ENCODE peak calls at places on chromosomes 1 and 21, in eight cellular contexts. One of them, this sample, is unnamed.

GRCh38 chr1:53093451-53093754 is 31.4 kb downstream of the PODN start:
- DNase-seq in activated T-cell treated with anti-CD3 and anti-CD28 coated beads for 4 hours: no peak
- DNase-seq in neural crest cell: no peak
- DNase-seq in T47D: no peak
- DNase-seq in SJSA1: no peak
- DNase-seq in stimulated activated naive CD8-positive, alpha-beta T cell treated with anti-CD3 and anti-CD28 coated beads, Interleukin-15, Interleukin-2, amounts not matched to agents 100 U/mL and 50 U/mL, for 24 hours: no peak
- DNase-seq in choroid plexus epithelial cell: no peak
- DNase-seq in CD8-positive, alpha-beta T cell: no peak
- DNase-seq in this sample: no peak

GRCh38 chr1:3467096-3468036 is 12.9 kb downstream of the ARHGEF16 start:
- DNase-seq in CD8-positive, alpha-beta T cell: no peak
- DNase-seq in choroid plexus epithelial cell: no peak
- DNase-seq in activated T-cell treated with anti-CD3 and anti-CD28 coated beads for 4 hours: no peak
- DNase-seq in SJSA1: no peak
- DNase-seq in T47D: no peak
- DNase-seq in stimulated activated naive CD8-positive, alpha-beta T cell treated with anti-CD3 and anti-CD28 coated beads, Interleukin-15, Interleukin-2, amounts not matched to agents 100 U/mL and 50 U/mL, for 24 hours: no peak
- DNase-seq in neural crest cell: no peak
- DNase-seq in this sample: no peak

GRCh38 chr1:208036918-208037567 is 126.1 kb upstream of the CD34 start:
- DNase-seq in CD8-positive, alpha-beta T cell: no peak
- DNase-seq in neural crest cell: no peak
- DNase-seq in activated T-cell treated with anti-CD3 and anti-CD28 coated beads for 4 hours: no peak
- DNase-seq in SJSA1: no peak
- DNase-seq in T47D: no peak
- DNase-seq in choroid plexus epithelial cell: no peak
- DNase-seq in stimulated activated naive CD8-positive, alpha-beta T cell treated with anti-CD3 and anti-CD28 coated beads, Interleukin-15, Interleukin-2, amounts not matched to agents 100 U/mL and 50 U/mL, for 24 hours: no peak
- DNase-seq in this sample: no peak

GRCh38 chr1:236952279-236953003 is 51.8 kb downstream of the MT1HL1 start:
- DNase-seq in SJSA1: no peak
- DNase-seq in activated T-cell treated with anti-CD3 and anti-CD28 coated beads for 4 hours: no peak
- DNase-seq in CD8-positive, alpha-beta T cell: no peak
- DNase-seq in stimulated activated naive CD8-positive, alpha-beta T cell treated with anti-CD3 and anti-CD28 coated beads, Interleukin-15, Interleukin-2, amounts not matched to agents 100 U/mL and 50 U/mL, for 24 hours: no peak
- DNase-seq in choroid plexus epithelial cell: no peak
- DNase-seq in neural crest cell: no peak
- DNase-seq in T47D: no peak
- DNase-seq in this sample: no peak

GRCh38 chr1:246923482-246923881 is 8.3 kb downstream of the AHCTF1 start:
- DNase-seq in CD8-positive, alpha-beta T cell: no peak
- DNase-seq in activated T-cell treated with anti-CD3 and anti-CD28 coated beads for 4 hours: no peak
- DNase-seq in choroid plexus epithelial cell: no peak
- DNase-seq in SJSA1: no peak
- DNase-seq in T47D: peak; percentile 12
- DNase-seq in neural crest cell: no peak
- DNase-seq in stimulated activated naive CD8-positive, alpha-beta T cell treated with anti-CD3 and anti-CD28 coated beads, Interleukin-15, Interleukin-2, amounts not matched to agents 100 U/mL and 50 U/mL, for 24 hours: no peak
- DNase-seq in this sample: no peak

GRCh38 chr1:52153898-52154297 is 12.0 kb downstream of the ZFYVE9 start:
- DNase-seq in CD8-positive, alpha-beta T cell: no peak
- DNase-seq in choroid plexus epithelial cell: peak; percentile 49
- DNase-seq in stimulated activated naive CD8-positive, alpha-beta T cell treated with anti-CD3 and anti-CD28 coated beads, Interleukin-15, Interleukin-2, amounts not matched to agents 100 U/mL and 50 U/mL, for 24 hours: no peak
- DNase-seq in neural crest cell: no peak
- DNase-seq in SJSA1: no peak
- DNase-seq in T47D: no peak
- DNase-seq in activated T-cell treated with anti-CD3 and anti-CD28 coated beads for 4 hours: no peak
- DNase-seq in this sample: no peak

GRCh38 chr21:45655071-45655470 is 11.5 kb downstream of the PCBP3 start:
- DNase-seq in CD8-positive, alpha-beta T cell: no peak
- DNase-seq in SJSA1: peak; percentile 43
- DNase-seq in stimulated activated naive CD8-positive, alpha-beta T cell treated with anti-CD3 and anti-CD28 coated beads, Interleukin-15, Interleukin-2, amounts not matched to agents 100 U/mL and 50 U/mL, for 24 hours: no peak
- DNase-seq in activated T-cell treated with anti-CD3 and anti-CD28 coated beads for 4 hours: no peak
- DNase-seq in choroid plexus epithelial cell: peak; percentile 68
- DNase-seq in neural crest cell: no peak
- DNase-seq in T47D: no peak
- DNase-seq in this sample: no peak

GRCh38 chr1:229885568-229886495 is 181.2 kb upstream of the GALNT2 start:
- DNase-seq in T47D: no peak
- DNase-seq in SJSA1: no peak
- DNase-seq in activated T-cell treated with anti-CD3 and anti-CD28 coated beads for 4 hours: no peak
- DNase-seq in choroid plexus epithelial cell: no peak
- DNase-seq in CD8-positive, alpha-beta T cell: no peak
- DNase-seq in neural crest cell: no peak
- DNase-seq in stimulated activated naive CD8-positive, alpha-beta T cell treated with anti-CD3 and anti-CD28 coated beads, Interleukin-15, Interleukin-2, amounts not matched to agents 100 U/mL and 50 U/mL, for 24 hours: no peak
- DNase-seq in this sample: no peak

GRCh38 chr1:85502625-85503083 is 37.7 kb upstream of the DDAH1 start:
- DNase-seq in T47D: peak; percentile 80
- DNase-seq in SJSA1: peak; percentile 74
- DNase-seq in activated T-cell treated with anti-CD3 and anti-CD28 coated beads for 4 hours: no peak
- DNase-seq in choroid plexus epithelial cell: peak; percentile 93
- DNase-seq in stimulated activated naive CD8-positive, alpha-beta T cell treated with anti-CD3 and anti-CD28 coated beads, Interleukin-15, Interleukin-2, amounts not matched to agents 100 U/mL and 50 U/mL, for 24 hours: no peak
- DNase-seq in CD8-positive, alpha-beta T cell: no peak
- DNase-seq in neural crest cell: peak; percentile 40
- DNase-seq in this sample: peak; percentile 7

GRCh38 chr1:93575586-93576271 is 105.9 kb downstream of the BCAR3 start:
- DNase-seq in choroid plexus epithelial cell: no peak
- DNase-seq in CD8-positive, alpha-beta T cell: no peak
- DNase-seq in activated T-cell treated with anti-CD3 and anti-CD28 coated beads for 4 hours: no peak
- DNase-seq in T47D: no peak
- DNase-seq in stimulated activated naive CD8-positive, alpha-beta T cell treated with anti-CD3 and anti-CD28 coated beads, Interleukin-15, Interleukin-2, amounts not matched to agents 100 U/mL and 50 U/mL, for 24 hours: no peak
- DNase-seq in neural crest cell: no peak
- DNase-seq in SJSA1: no peak
- DNase-seq in this sample: no peak

GRCh38 chr1:43197343-43198127 is 25.4 kb downstream of the CFAP57 start:
- DNase-seq in activated T-cell treated with anti-CD3 and anti-CD28 coated beads for 4 hours: no peak
- DNase-seq in T47D: peak; percentile 8
- DNase-seq in choroid plexus epithelial cell: no peak
- DNase-seq in stimulated activated naive CD8-positive, alpha-beta T cell treated with anti-CD3 and anti-CD28 coated beads, Interleukin-15, Interleukin-2, amounts not matched to agents 100 U/mL and 50 U/mL, for 24 hours: no peak
- DNase-seq in SJSA1: no peak
- DNase-seq in neural crest cell: no peak
- DNase-seq in CD8-positive, alpha-beta T cell: no peak
- DNase-seq in this sample: no peak

GRCh38 chr1:211639500-211640361 is 35.7 kb downstream of the NEK2 start:
- DNase-seq in CD8-positive, alpha-beta T cell: no peak
- DNase-seq in activated T-cell treated with anti-CD3 and anti-CD28 coated beads for 4 hours: no peak
- DNase-seq in choroid plexus epithelial cell: peak; percentile 97
- DNase-seq in neural crest cell: no peak
- DNase-seq in stimulated activated naive CD8-positive, alpha-beta T cell treated with anti-CD3 and anti-CD28 coated beads, Interleukin-15, Interleukin-2, amounts not matched to agents 100 U/mL and 50 U/mL, for 24 hours: no peak
- DNase-seq in T47D: no peak
- DNase-seq in SJSA1: peak; percentile 57
- DNase-seq in this sample: no peak

GRCh38 chr1:217892750-217893149 is 261.6 kb downstream of the SPATA17 start:
- DNase-seq in choroid plexus epithelial cell: no peak
- DNase-seq in stimulated activated naive CD8-positive, alpha-beta T cell treated with anti-CD3 and anti-CD28 coated beads, Interleukin-15, Interleukin-2, amounts not matched to agents 100 U/mL and 50 U/mL, for 24 hours: no peak
- DNase-seq in SJSA1: no peak
- DNase-seq in neural crest cell: no peak
- DNase-seq in CD8-positive, alpha-beta T cell: no peak
- DNase-seq in activated T-cell treated with anti-CD3 and anti-CD28 coated beads for 4 hours: no peak
- DNase-seq in T47D: no peak
- DNase-seq in this sample: no peak

GRCh38 chr1:39043513-39043912 is 17.4 kb downstream of the NDUFS5 start:
- DNase-seq in neural crest cell: no peak
- DNase-seq in choroid plexus epithelial cell: no peak
- DNase-seq in stimulated activated naive CD8-positive, alpha-beta T cell treated with anti-CD3 and anti-CD28 coated beads, Interleukin-15, Interleukin-2, amounts not matched to agents 100 U/mL and 50 U/mL, for 24 hours: no peak
- DNase-seq in CD8-positive, alpha-beta T cell: no peak
- DNase-seq in SJSA1: no peak
- DNase-seq in activated T-cell treated with anti-CD3 and anti-CD28 coated beads for 4 hours: no peak
- DNase-seq in T47D: no peak
- DNase-seq in this sample: no peak

GRCh38 chr1:52357397-52357796 is 8.6 kb downstream of the CC2D1B start:
- DNase-seq in choroid plexus epithelial cell: no peak
- DNase-seq in stimulated activated naive CD8-positive, alpha-beta T cell treated with anti-CD3 and anti-CD28 coated beads, Interleukin-15, Interleukin-2, amounts not matched to agents 100 U/mL and 50 U/mL, for 24 hours: no peak
- DNase-seq in activated T-cell treated with anti-CD3 and anti-CD28 coated beads for 4 hours: no peak
- DNase-seq in neural crest cell: no peak
- DNase-seq in T47D: no peak
- DNase-seq in SJSA1: no peak
- DNase-seq in CD8-positive, alpha-beta T cell: no peak
- DNase-seq in this sample: no peak

GRCh38 chr1:22918644-22919043 is 54.0 kb downstream of the LACTBL1 start:
- DNase-seq in activated T-cell treated with anti-CD3 and anti-CD28 coated beads for 4 hours: no peak
- DNase-seq in stimulated activated naive CD8-positive, alpha-beta T cell treated with anti-CD3 and anti-CD28 coated beads, Interleukin-15, Interleukin-2, amounts not matched to agents 100 U/mL and 50 U/mL, for 24 hours: no peak
- DNase-seq in T47D: no peak
- DNase-seq in CD8-positive, alpha-beta T cell: no peak
- DNase-seq in choroid plexus epithelial cell: no peak
- DNase-seq in SJSA1: no peak
- DNase-seq in neural crest cell: no peak
- DNase-seq in this sample: no peak

GRCh38 chr1:6962390-6962955 is 177.2 kb downstream of the CAMTA1 start:
- DNase-seq in T47D: peak; percentile 98
- DNase-seq in neural crest cell: peak; percentile 62
- DNase-seq in CD8-positive, alpha-beta T cell: no peak
- DNase-seq in stimulated activated naive CD8-positive, alpha-beta T cell treated with anti-CD3 and anti-CD28 coated beads, Interleukin-15, Interleukin-2, amounts not matched to agents 100 U/mL and 50 U/mL, for 24 hours: peak; percentile 80
- DNase-seq in activated T-cell treated with anti-CD3 and anti-CD28 coated beads for 4 hours: peak; percentile 27
- DNase-seq in choroid plexus epithelial cell: peak; percentile 8
- DNase-seq in SJSA1: no peak
- DNase-seq in this sample: no peak

GRCh38 chr1:211829343-211830054 is 1.1 kb downstream of the LPGAT1 start:
- DNase-seq in SJSA1: peak; percentile 47
- DNase-seq in CD8-positive, alpha-beta T cell: no peak
- DNase-seq in stimulated activated naive CD8-positive, alpha-beta T cell treated with anti-CD3 and anti-CD28 coated beads, Interleukin-15, Interleukin-2, amounts not matched to agents 100 U/mL and 50 U/mL, for 24 hours: no peak
- DNase-seq in choroid plexus epithelial cell: no peak
- DNase-seq in activated T-cell treated with anti-CD3 and anti-CD28 coated beads for 4 hours: no peak
- DNase-seq in T47D: no peak
- DNase-seq in neural crest cell: peak; percentile 29
- DNase-seq in this sample: peak; percentile 5

GRCh38 chr1:107326823-107327445 is 186.1 kb downstream of the NTNG1 start:
- DNase-seq in activated T-cell treated with anti-CD3 and anti-CD28 coated beads for 4 hours: no peak
- DNase-seq in CD8-positive, alpha-beta T cell: no peak
- DNase-seq in choroid plexus epithelial cell: no peak
- DNase-seq in T47D: no peak
- DNase-seq in stimulated activated naive CD8-positive, alpha-beta T cell treated with anti-CD3 and anti-CD28 coated beads, Interleukin-15, Interleukin-2, amounts not matched to agents 100 U/mL and 50 U/mL, for 24 hours: no peak
- DNase-seq in SJSA1: no peak
- DNase-seq in neural crest cell: no peak
- DNase-seq in this sample: no peak

GRCh38 chr1:15950763-15951295 is 25.1 kb downstream of the ZBTB17 start:
- DNase-seq in T47D: no peak
- DNase-seq in SJSA1: peak; percentile 89
- DNase-seq in stimulated activated naive CD8-positive, alpha-beta T cell treated with anti-CD3 and anti-CD28 coated beads, Interleukin-15, Interleukin-2, amounts not matched to agents 100 U/mL and 50 U/mL, for 24 hours: peak; percentile 89
- DNase-seq in CD8-positive, alpha-beta T cell: peak; percentile 46
- DNase-seq in activated T-cell treated with anti-CD3 and anti-CD28 coated beads for 4 hours: peak; percentile 85
- DNase-seq in neural crest cell: no peak
- DNase-seq in choroid plexus epithelial cell: peak; percentile 60
- DNase-seq in this sample: no peak

GRCh38 chr1:43405219-43405875 is 15.6 kb downstream of the SZT2 start:
- DNase-seq in neural crest cell: no peak
- DNase-seq in CD8-positive, alpha-beta T cell: no peak
- DNase-seq in activated T-cell treated with anti-CD3 and anti-CD28 coated beads for 4 hours: no peak
- DNase-seq in choroid plexus epithelial cell: peak; percentile 46
- DNase-seq in SJSA1: no peak
- DNase-seq in T47D: no peak
- DNase-seq in stimulated activated naive CD8-positive, alpha-beta T cell treated with anti-CD3 and anti-CD28 coated beads, Interleukin-15, Interleukin-2, amounts not matched to agents 100 U/mL and 50 U/mL, for 24 hours: no peak
- DNase-seq in this sample: no peak

GRCh38 chr1:28887835-28888682 is 26.3 kb upstream of the EPB41 start:
- DNase-seq in activated T-cell treated with anti-CD3 and anti-CD28 coated beads for 4 hours: no peak
- DNase-seq in T47D: no peak
- DNase-seq in neural crest cell: no peak
- DNase-seq in choroid plexus epithelial cell: peak; percentile 5
- DNase-seq in CD8-positive, alpha-beta T cell: no peak
- DNase-seq in SJSA1: no peak
- DNase-seq in stimulated activated naive CD8-positive, alpha-beta T cell treated with anti-CD3 and anti-CD28 coated beads, Interleukin-15, Interleukin-2, amounts not matched to agents 100 U/mL and 50 U/mL, for 24 hours: no peak
- DNase-seq in this sample: no peak

GRCh38 chr1:168136709-168137514 is at the start of gene GPR161:
- DNase-seq in T47D: peak; percentile 65
- DNase-seq in stimulated activated naive CD8-positive, alpha-beta T cell treated with anti-CD3 and anti-CD28 coated beads, Interleukin-15, Interleukin-2, amounts not matched to agents 100 U/mL and 50 U/mL, for 24 hours: peak; percentile 37
- DNase-seq in activated T-cell treated with anti-CD3 and anti-CD28 coated beads for 4 hours: no peak
- DNase-seq in SJSA1: peak; percentile 64
- DNase-seq in neural crest cell: peak; percentile 61
- DNase-seq in choroid plexus epithelial cell: peak; percentile 30
- DNase-seq in CD8-positive, alpha-beta T cell: no peak
- DNase-seq in this sample: no peak

GRCh38 chr1:108842525-108843181 is 14.2 kb downstream of the AKNAD1 start:
- DNase-seq in T47D: no peak
- DNase-seq in activated T-cell treated with anti-CD3 and anti-CD28 coated beads for 4 hours: no peak
- DNase-seq in neural crest cell: no peak
- DNase-seq in CD8-positive, alpha-beta T cell: no peak
- DNase-seq in stimulated activated naive CD8-positive, alpha-beta T cell treated with anti-CD3 and anti-CD28 coated beads, Interleukin-15, Interleukin-2, amounts not matched to agents 100 U/mL and 50 U/mL, for 24 hours: no peak
- DNase-seq in choroid plexus epithelial cell: no peak
- DNase-seq in SJSA1: no peak
- DNase-seq in this sample: no peak

GRCh38 chr1:47409311-47410085 is 6.6 kb upstream of the FOXE3 start:
- DNase-seq in T47D: peak; percentile 55
- DNase-seq in CD8-positive, alpha-beta T cell: no peak
- DNase-seq in SJSA1: peak; percentile 93
- DNase-seq in stimulated activated naive CD8-positive, alpha-beta T cell treated with anti-CD3 and anti-CD28 coated beads, Interleukin-15, Interleukin-2, amounts not matched to agents 100 U/mL and 50 U/mL, for 24 hours: no peak
- DNase-seq in activated T-cell treated with anti-CD3 and anti-CD28 coated beads for 4 hours: no peak
- DNase-seq in neural crest cell: no peak
- DNase-seq in choroid plexus epithelial cell: peak; percentile 87
- DNase-seq in this sample: no peak

GRCh38 chr1:173267453-173267945 is 60.4 kb upstream of the TNFSF4 start:
- DNase-seq in T47D: no peak
- DNase-seq in SJSA1: no peak
- DNase-seq in activated T-cell treated with anti-CD3 and anti-CD28 coated beads for 4 hours: no peak
- DNase-seq in stimulated activated naive CD8-positive, alpha-beta T cell treated with anti-CD3 and anti-CD28 coated beads, Interleukin-15, Interleukin-2, amounts not matched to agents 100 U/mL and 50 U/mL, for 24 hours: no peak
- DNase-seq in CD8-positive, alpha-beta T cell: no peak
- DNase-seq in neural crest cell: no peak
- DNase-seq in choroid plexus epithelial cell: peak; percentile 31
- DNase-seq in this sample: no peak

GRCh38 chr1:222618880-222619321 is 1.0 kb downstream of the MIA3 start:
- DNase-seq in activated T-cell treated with anti-CD3 and anti-CD28 coated beads for 4 hours: no peak
- DNase-seq in stimulated activated naive CD8-positive, alpha-beta T cell treated with anti-CD3 and anti-CD28 coated beads, Interleukin-15, Interleukin-2, amounts not matched to agents 100 U/mL and 50 U/mL, for 24 hours: peak; percentile 10
- DNase-seq in choroid plexus epithelial cell: peak; percentile 52
- DNase-seq in T47D: peak; percentile 46
- DNase-seq in SJSA1: peak; percentile 40
- DNase-seq in CD8-positive, alpha-beta T cell: no peak
- DNase-seq in neural crest cell: peak; percentile 10
- DNase-seq in this sample: no peak

This sample was measured in KG1.